ENCODE peak calls at places on chromosomes 16 and 17, in seven cellular contexts. I is GM10248, J is astrocyte of the spinal cord, Z is suprapubic skin, F is Peyer's patch, O is RWPE2, W is GM13976. K is an unnamed sample.

GRCh38 chr17:57294629-57295501 is 38.5 kb downstream of the MSI2 start:
- DNase-seq in F (no peak), W (no peak), J (peak; percentile 68), I (no peak), O (no peak), Z (no peak), K (no peak)

GRCh38 chr16:64416232-64417010 is 705.4 kb downstream of the CDH11 start:
- DNase-seq in J (peak; percentile 85), O (no peak), W (no peak), F (no peak), Z (no peak), I (no peak), K (no peak)

GRCh38 chr16:31061813-31062440 is 12.1 kb downstream of the ZNF668 start:
- DNase-seq in I (no peak), Z (no peak), W (no peak), J (no peak), O (peak; percentile 57), F (no peak), K (no peak)

GRCh38 chr16:72995151-72995881 is 52.6 kb downstream of the ZFHX3 start:
- DNase-seq in O (peak; percentile 19), I (no peak), J (no peak), W (no peak), F (no peak), Z (peak; percentile 50), K (peak; percentile 57)

GRCh38 chr17:6640536-6641373 is at the start of the genes KIAA0753 and TXNDC17:
- DNase-seq in Z (peak; percentile 96), W (peak; percentile 93), F (peak; percentile 97), O (peak; percentile 91), J (peak; percentile 93), I (peak; percentile 93), K (peak; percentile 93)

GRCh38 chr17:49580981-49581644 is 5.4 kb downstream of the NXPH3 start:
- DNase-seq in J (no peak), W (no peak), I (no peak), Z (peak; percentile 62), F (no peak), O (no peak), K (no peak)

GRCh38 chr17:80882323-80882722 is 109.3 kb upstream of the CHMP6 start:
- DNase-seq in W (no peak), O (peak; percentile 29), F (no peak), Z (no peak), I (no peak), J (no peak), K (no peak)

GRCh38 chr17:62017496-62017895 is 47.6 kb downstream of the MED13 start:
- DNase-seq in J (peak; percentile 58), Z (no peak), F (no peak), I (no peak), O (no peak), W (no peak), K (no peak)

GRCh38 chr17:44948315-44948795 is 782 bp upstream of the KIF18B start:
- DNase-seq in Z (no peak), I (no peak), F (no peak), W (no peak), J (no peak), O (no peak), K (no peak)

GRCh38 chr16:73065617-73066313 is 17.8 kb upstream of the ZFHX3 start:
- DNase-seq in I (no peak), Z (no peak), J (no peak), F (peak; percentile 47), O (no peak), W (no peak), K (no peak)

GRCh38 chr16:4607841-4608703 is 6.6 kb downstream of the UBALD1 start:
- DNase-seq in J (no peak), Z (no peak), O (no peak), F (no peak), W (peak; percentile 22), I (no peak), K (no peak)

GRCh38 chr16:79170565-79171242 is 429.8 kb downstream of the MAF start:
- DNase-seq in O (no peak), F (peak; percentile 56), W (no peak), J (no peak), I (no peak), Z (no peak), K (no peak)

GRCh38 chr17:17694229-17695081 is 13.2 kb downstream of the RAI1 start:
- DNase-seq in W (peak; percentile 91), O (peak; percentile 80), I (peak; percentile 87), F (peak; percentile 85), Z (no peak), J (peak; percentile 78), K (peak; percentile 80)

GRCh38 chr17:55521193-55521592 is 9.9 kb upstream of the SMIM36 start:
- DNase-seq in Z (no peak), J (no peak), W (no peak), F (no peak), I (no peak), O (no peak), K (no peak)

GRCh38 chr17:63434951-63435571 is 11.0 kb downstream of the CYB561 start:
- DNase-seq in F (peak; percentile 87), O (peak; percentile 87), W (no peak), J (peak; percentile 29), Z (no peak), I (no peak), K (no peak)
- TF ChIP-seq CTCF in F (no peak), O (no peak), W (no peak), J (no peak), Z (no peak), I (no peak), K (no peak)

GRCh38 chr17:19365833-19366636 is 3.5 kb upstream of the B9D1 start:
- DNase-seq in I (no peak), O (peak; percentile 27), W (no peak), F (peak; percentile 5), J (no peak), Z (no peak), K (no peak)
- TF ChIP-seq CTCF in I (no peak), O (no peak), W (no peak), F (no peak), J (no peak), Z (no peak), K (no peak)

DNA sequence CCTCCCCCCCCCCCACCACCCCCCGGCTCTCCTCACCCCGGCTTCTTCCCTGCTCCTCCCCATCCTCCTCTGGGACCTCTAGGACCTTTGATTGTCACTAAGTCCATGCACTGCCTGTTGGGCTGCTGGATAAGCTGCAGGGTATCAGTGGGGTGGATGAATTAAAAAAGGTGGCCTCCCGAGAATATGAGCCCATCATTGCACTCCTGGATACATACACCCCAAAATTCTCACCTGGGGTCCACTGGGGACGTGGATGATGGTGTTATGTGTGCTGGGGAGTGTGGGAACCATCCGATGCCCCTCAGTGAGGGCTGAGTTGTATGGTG is 88.8 kb downstream of the IRF8 start:
- DNase-seq in Z (no peak), O (no peak), W (no peak), F (no peak), J (no peak), I (no peak), K (no peak)
- TF ChIP-seq CTCF in Z (peak; percentile 16), O (peak; percentile 27), W (no peak), F (no peak), J (no peak), I (no peak), K (no peak)

DNA sequence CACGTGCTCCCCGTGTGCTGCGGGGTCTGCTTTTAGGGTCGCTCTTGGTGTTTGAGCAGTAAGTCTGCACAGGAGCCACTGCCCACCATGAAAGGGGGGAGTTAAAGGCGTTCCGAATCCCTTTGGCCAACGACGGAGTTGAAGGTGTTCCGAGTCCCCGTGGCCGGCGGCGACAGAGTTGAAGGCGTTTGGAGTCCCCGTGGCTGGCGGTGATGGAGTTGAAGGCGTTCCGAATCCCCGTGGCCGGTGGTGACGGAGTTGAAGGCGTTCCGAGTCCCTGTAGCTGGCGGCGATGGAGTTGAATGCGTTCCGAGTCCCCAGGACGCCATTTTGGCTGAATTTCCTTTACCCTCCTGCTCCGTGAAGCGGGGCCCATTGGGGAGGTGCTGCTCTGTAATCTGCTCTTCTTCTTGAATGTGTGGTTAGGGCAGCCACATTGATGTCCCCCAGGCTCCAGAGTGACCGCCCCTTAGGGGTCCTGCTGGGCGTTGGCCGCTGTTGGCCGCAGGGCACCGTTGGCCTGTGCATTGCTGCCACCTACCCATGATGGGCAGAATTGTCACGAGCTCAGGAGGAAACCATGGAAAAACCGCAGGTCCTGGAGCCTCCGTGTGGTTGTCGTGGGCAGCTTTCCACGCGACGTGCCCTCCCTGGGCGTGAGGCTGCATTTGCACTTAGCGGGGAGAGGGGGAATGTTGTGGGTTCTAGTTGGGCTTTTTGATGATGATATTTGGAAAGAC is 73.7 kb upstream of the ZNF750 start:
- DNase-seq in I (no peak), O (no peak), F (no peak), Z (no peak), W (no peak), J (no peak), K (no peak)
- TF ChIP-seq CTCF in I (peak; percentile 21), O (no peak), F (no peak), Z (no peak), W (no peak), J (peak; percentile 43), K (no peak)

GRCh38 chr17:29295420-29295819 is 1.5 kb upstream of the NUFIP2 start:
- DNase-seq in I (no peak), O (no peak), F (no peak), W (no peak), Z (no peak), J (no peak), K (no peak)

GRCh38 chr17:29292992-29293889 is 707 bp downstream of the NUFIP2 start:
- DNase-seq in Z (peak; percentile 84), I (peak; percentile 63), F (peak; percentile 82), W (peak; percentile 68), O (peak; percentile 53), J (peak; percentile 35), K (peak; percentile 80)

GRCh38 chr17:29292071-29292991 is 1.6 kb downstream of the NUFIP2 start:
- DNase-seq in Z (peak; percentile 87), O (no peak), W (peak; percentile 70), F (peak; percentile 87), J (peak; percentile 57), I (peak; percentile 59), K (peak; percentile 63)

GRCh38 chr17:29294580-29294900 is 592 bp upstream of the NUFIP2 start:
- DNase-seq in Z (no peak), F (no peak), I (no peak), W (no peak), O (no peak), J (no peak), K (no peak)

GRCh38 chr17:29293890-29294579 is at the start of gene NUFIP2:
- DNase-seq in J (peak; percentile 98), Z (peak; percentile 100), O (peak; percentile 98), W (peak; percentile 96), I (peak; percentile 96), F (peak; percentile 100), K (peak; percentile 99)
- TF ChIP-seq CTCF in J (no peak), Z (no peak), O (no peak), W (no peak), I (no peak), F (no peak), K (no peak)

GRCh38 chr17:43673516-43674323 is 12.0 kb upstream of the MEOX1 start:
- DNase-seq in O (no peak), J (peak; percentile 61), W (peak; percentile 73), Z (no peak), F (peak; percentile 91), I (peak; percentile 70), K (peak; percentile 85)
- TF ChIP-seq CTCF in O (peak; percentile 96), J (peak; percentile 96), W (peak; percentile 85), Z (peak; percentile 92), F (peak; percentile 84), I (peak; percentile 85), K (peak; percentile 96)